ENCODE peak calls at places on chromosomes 4 and X, in ten cellular contexts. S is left lung, K is fibroblast of mammary gland, W is GM13976, X is endothelial cell, Z is astrocyte of the spinal cord, M is bronchial epithelial cell, G is cardiac fibroblast, J is heart left ventricle, O is breast epithelium. A is an unnamed sample.

GRCh38 chr4:103137446-103137827 is 37.8 kb upstream of the BDH2 start:
- DNase-seq in X (no peak), W (no peak), K (peak), S (no peak), O (no peak), J (no peak), G (no peak), M (peak), Z (peak), A (no peak)

GRCh38 chrX:110049096-110049495 is 46.2 kb downstream of the TMEM164 start:
- DNase-seq in G (no peak), S (no peak), Z (no peak), K (no peak), J (no peak), M (no peak), X (no peak), W (no peak), O (no peak), A (no peak)

GRCh38 chrX:131752493-131753198 is 208.8 kb downstream of the OR13H1 start:
- DNase-seq in M (no peak), J (peak), O (no peak), Z (peak), G (no peak), S (no peak), K (peak), W (no peak), X (no peak), A (no peak)

GRCh38 chr4:24266951-24267577 is 317.3 kb downstream of the DHX15 start:
- DNase-seq in O (no peak), M (peak), G (peak), K (peak), X (no peak), W (no peak), J (no peak), Z (peak), S (no peak), A (no peak)

GRCh38 chr4:687048-687974 is 1.6 kb downstream of the SLC49A3 start:
- DNase-seq in S (peak), J (peak), Z (peak), G (peak), O (peak), K (peak), X (no peak), W (no peak), M (peak), A (peak)

GRCh38 chr4:135365065-135365464 is 1163.5 kb upstream of the PABPC4L start:
- DNase-seq in G (peak), Z (peak), O (no peak), K (no peak), S (no peak), X (no peak), J (no peak), M (no peak), W (no peak), A (no peak)

GRCh38 chr4:184310171-184310567 is 92.5 kb upstream of the ENPP6 start:
- DNase-seq in Z (no peak), W (peak), X (no peak), G (no peak), S (no peak), O (no peak), K (no peak), J (no peak), M (no peak), A (no peak)

GRCh38 chrX:42803320-42803719 is 25.4 kb upstream of the PPP1R2C start:
- DNase-seq in W (no peak), G (peak), M (peak), O (no peak), S (no peak), X (no peak), Z (peak), J (no peak), K (peak), A (no peak)

GRCh38 chr4:1843852-1844251 is 12.1 kb downstream of the LETM1 start:
- DNase-seq in M (no peak), K (peak), J (peak), S (no peak), O (no peak), G (peak), X (no peak), Z (no peak), W (no peak), A (no peak)

GRCh38 chr4:153728660-153729059 is 31.2 kb downstream of the RNF175 start:
- DNase-seq in X (no peak), W (no peak), G (no peak), M (no peak), Z (no peak), K (no peak), O (no peak), S (no peak), J (no peak), A (no peak)

GRCh38 chr4:112140536-112140935 is 4.7 kb upstream of the FAM241A start:
- DNase-seq in Z (no peak), S (no peak), K (no peak), W (no peak), X (no peak), O (no peak), J (no peak), G (peak), M (no peak), A (no peak)

GRCh38 chr4:155818639-155819038 is 47.4 kb downstream of the ASIC5 start:
- DNase-seq in M (peak), O (no peak), X (no peak), S (no peak), Z (no peak), J (no peak), G (peak), K (no peak), W (no peak), A (no peak)

GRCh38 chrX:132843387-132843786 is 115.0 kb downstream of the HS6ST2 start:
- DNase-seq in J (no peak), O (no peak), W (no peak), Z (no peak), S (no peak), M (peak), X (no peak), K (no peak), G (no peak), A (no peak)

GRCh38 chr4:88457307-88458090 is 580 bp downstream of the HERC5 start:
- DNase-seq in J (peak), W (no peak), K (no peak), S (peak), Z (peak), M (no peak), G (peak), X (peak), O (no peak), A (peak)

GRCh38 chrX:129716507-129716906 is 22.3 kb upstream of the XPNPEP2 start:
- DNase-seq in K (no peak), M (no peak), W (no peak), J (no peak), X (no peak), O (no peak), Z (no peak), G (no peak), S (no peak), A (no peak)

GRCh38 chrX:150421816-150422215 is 58.7 kb downstream of the MAMLD1 start:
- DNase-seq in M (no peak), X (no peak), W (no peak), G (peak), S (no peak), O (no peak), K (peak), J (peak), Z (peak), A (no peak)

GRCh38 chr4:16025268-16025667 is 58.6 kb downstream of the PROM1 start:
- DNase-seq in Z (no peak), M (no peak), O (no peak), X (no peak), J (no peak), W (no peak), G (no peak), S (no peak), K (no peak), A (no peak)

GRCh38 chrX:139058831-139059495 is 347.4 kb upstream of the FGF13 start:
- DNase-seq in W (no peak), G (no peak), Z (peak), O (no peak), M (peak), K (peak), X (no peak), S (no peak), J (no peak), A (no peak)

GRCh38 chr4:8385611-8386010 is 54.9 kb downstream of the ACOX3 start:
- DNase-seq in S (peak), X (no peak), Z (no peak), O (no peak), W (no peak), K (no peak), J (peak), M (no peak), G (no peak), A (no peak)

GRCh38 chr4:68498413-68499007 is 51.2 kb downstream of the TMPRSS11E start:
- DNase-seq in X (peak), G (peak), S (no peak), M (peak), O (no peak), Z (peak), K (peak), J (peak), W (peak), A (peak)

GRCh38 chrX:155857561-155857960 is 23.6 kb upstream of the VAMP7 start:
- DNase-seq in G (peak), S (no peak), Z (no peak), K (peak), M (peak), W (no peak), X (no peak), O (no peak), J (no peak), A (peak)

GRCh38 chr4:20676773-20677172 is 23.5 kb upstream of the PACRGL start:
- DNase-seq in W (no peak), O (no peak), J (no peak), S (no peak), G (no peak), X (no peak), M (no peak), K (no peak), Z (no peak), A (no peak)

DNA sequence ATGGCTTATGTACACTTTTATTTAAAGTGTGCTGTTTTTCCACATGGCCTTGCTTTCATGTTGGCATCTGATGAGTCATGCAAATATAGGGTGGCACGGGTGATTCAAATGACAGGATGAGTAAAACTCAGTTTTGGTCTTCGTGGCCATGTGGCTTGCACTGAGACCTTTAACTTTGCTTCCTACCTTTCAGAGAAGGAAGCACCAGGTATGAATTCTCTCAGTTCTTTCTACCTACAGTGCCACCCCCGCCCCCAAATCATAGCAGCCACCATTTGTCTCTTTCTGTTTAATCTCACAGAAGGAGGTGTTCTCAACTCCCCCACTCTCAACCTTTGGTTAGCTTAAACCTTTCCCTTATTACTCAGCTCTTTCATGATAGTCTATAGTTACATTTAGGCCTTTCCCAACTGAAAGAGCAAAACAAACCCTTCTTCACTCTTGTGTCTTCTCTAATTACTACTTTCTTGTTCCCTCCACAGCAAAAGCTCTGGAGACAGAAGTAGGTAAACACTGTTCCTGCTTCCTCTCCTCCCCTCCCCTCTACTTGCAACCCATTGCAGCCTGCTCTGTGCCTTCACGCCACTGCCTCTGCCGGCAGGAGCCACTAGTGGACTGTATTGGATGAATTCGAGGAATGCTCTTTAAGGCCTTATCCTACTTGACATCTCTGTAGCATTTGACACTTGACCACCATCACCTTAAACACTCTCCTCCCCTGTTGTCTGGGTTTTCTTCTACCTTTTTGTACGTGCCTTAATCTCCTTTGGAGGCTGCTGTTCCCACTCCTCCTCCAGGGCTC is 123.7 kb downstream of the AFF1 start:
- DNase-seq in X (peak), K (no peak), Z (no peak), W (no peak), O (no peak), M (peak), S (no peak), G (no peak), J (peak), A (peak)
- TF ChIP-seq CTCF in X (no peak), K (no peak), Z (no peak), W (no peak), O (no peak), M (peak), S (no peak), G (peak), J (peak), A (no peak)

DNA sequence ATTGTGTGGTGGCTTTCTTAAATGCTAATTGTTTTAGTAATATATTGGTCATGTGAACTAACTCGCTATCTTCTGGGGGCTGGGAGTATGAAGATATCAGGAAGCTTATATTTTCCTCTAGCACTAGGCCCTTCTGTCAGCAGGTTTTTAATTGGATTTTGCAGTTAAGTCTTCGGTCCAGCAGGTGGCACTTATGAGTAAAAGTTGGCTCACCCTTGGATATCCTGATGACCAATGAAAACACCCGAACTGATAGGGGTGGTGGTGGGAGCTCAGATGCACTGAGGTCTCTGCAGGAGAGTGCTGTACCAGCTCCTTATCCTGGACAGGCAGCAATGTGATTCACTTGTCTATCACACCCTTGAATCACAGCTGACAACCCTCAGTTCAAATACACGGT is 1365.8 kb upstream of the DIAPH2 start:
- DNase-seq in J (no peak), W (no peak), M (peak), G (no peak), O (no peak), S (no peak), K (peak), X (peak), Z (no peak), A (no peak)
- TF ChIP-seq CTCF in J (no peak), W (no peak), M (peak), G (peak), O (no peak), S (no peak), K (peak), X (peak), Z (peak), A (no peak)

GRCh38 chrX:134256684-134257083 is 19.7 kb downstream of the CCDC160 start:
- DNase-seq in G (no peak), W (no peak), M (no peak), J (no peak), Z (no peak), X (no peak), S (no peak), K (no peak), O (no peak), A (no peak)
- TF ChIP-seq CTCF in G (no peak), W (no peak), M (no peak), J (no peak), Z (no peak), X (no peak), S (no peak), K (no peak), O (no peak), A (no peak)

GRCh38 chr4:105859233-105859632 is 36.0 kb upstream of the NPNT start:
- DNase-seq in W (peak), O (no peak), K (peak), Z (peak), J (no peak), M (peak), X (no peak), S (no peak), G (peak), A (no peak)

DNA sequence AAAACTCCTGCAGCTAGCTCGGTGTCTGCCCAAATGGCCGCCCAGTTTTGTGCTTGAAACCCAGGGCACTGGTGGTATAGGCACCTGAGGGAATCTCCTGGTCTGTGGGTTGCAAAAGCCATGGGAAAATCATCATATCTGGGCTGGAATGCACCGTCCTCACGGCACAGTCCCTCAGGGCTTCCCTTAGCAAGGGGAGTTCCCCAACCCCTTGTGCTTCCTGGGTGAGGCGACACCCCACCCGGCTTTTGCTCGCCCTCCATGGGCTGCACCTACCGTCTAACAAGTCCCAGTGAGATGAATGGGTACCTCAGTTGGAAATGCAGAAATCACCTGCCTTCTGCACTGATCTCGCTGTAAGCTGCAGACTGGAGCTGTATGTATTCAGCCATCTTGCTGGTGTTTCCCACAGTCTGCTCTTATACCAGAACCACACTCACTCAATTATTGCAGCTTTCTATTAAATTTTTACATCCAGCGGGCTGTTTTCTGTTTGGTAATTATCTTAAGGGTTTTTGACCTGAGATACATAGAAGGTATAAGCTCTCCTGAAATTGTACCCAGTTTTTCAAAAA is 36.7 kb upstream of the NPNT start:
- DNase-seq in M (no peak), O (no peak), W (no peak), G (no peak), K (no peak), S (no peak), X (no peak), Z (no peak), J (no peak), A (no peak)
- TF ChIP-seq CTCF in M (no peak), O (no peak), W (no peak), G (no peak), K (no peak), S (no peak), X (no peak), Z (no peak), J (no peak), A (no peak)

DNA sequence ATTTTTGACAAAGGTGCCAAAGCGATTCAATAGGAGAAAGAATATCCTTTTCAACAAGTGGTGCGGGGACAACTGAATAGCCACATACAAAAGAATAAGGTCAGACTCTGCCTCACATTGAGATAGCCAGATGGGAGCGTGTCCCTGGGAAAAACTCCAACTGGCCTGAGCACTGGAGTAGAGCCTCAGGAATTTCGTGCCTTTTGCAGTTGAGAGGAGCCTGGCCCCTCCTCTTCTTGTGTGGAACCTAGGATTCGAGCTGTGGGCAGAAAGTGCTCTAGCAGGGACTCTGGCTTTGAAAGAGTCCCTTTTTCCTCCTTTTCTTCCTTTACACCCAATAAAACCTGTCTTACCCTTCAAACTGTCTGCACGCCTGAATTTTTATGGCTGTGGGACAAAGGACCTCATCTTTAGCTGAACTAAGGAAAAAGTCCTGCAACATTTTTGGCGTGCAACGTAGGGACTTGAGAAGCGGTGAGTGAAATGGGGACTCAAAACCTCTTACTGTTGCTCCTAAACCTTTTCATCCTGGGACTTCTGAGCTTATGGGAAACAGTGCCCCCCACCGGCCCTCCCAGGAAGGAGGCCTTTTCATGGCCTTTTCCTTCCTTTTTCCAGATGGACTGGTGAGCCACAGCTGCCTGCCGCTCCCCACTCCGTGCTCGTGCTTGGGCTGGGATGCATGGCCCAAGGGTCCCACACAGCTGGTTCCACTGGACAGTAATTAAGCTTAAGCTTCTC is 68.6 kb downstream of the BMP15 start:
- DNase-seq in M (no peak), G (no peak), K (no peak), Z (no peak), S (no peak), J (peak), W (no peak), O (no peak), X (no peak), A (no peak)
- TF ChIP-seq CTCF in M (no peak), G (peak), K (peak), Z (no peak), S (no peak), J (no peak), W (no peak), O (no peak), X (no peak), A (no peak)

GRCh38 chrX:8783100-8784098 is 17.8 kb downstream of the FAM9A start:
- DNase-seq in X (peak), S (peak), G (peak), K (peak), J (no peak), O (no peak), W (peak), Z (no peak), M (no peak), A (peak)
- TF ChIP-seq CTCF in X (no peak), S (no peak), G (peak), K (peak), J (peak), O (no peak), W (peak), Z (peak), M (peak), A (peak)

GRCh38 chrX:19544693-19545305 is 29.5 kb upstream of the MAP3K15 start:
- DNase-seq in X (peak), Z (peak), O (no peak), G (peak), J (peak), K (peak), W (peak), S (no peak), M (peak), A (peak)
- TF ChIP-seq CTCF in X (peak), Z (peak), O (peak), G (peak), J (peak), K (peak), W (peak), S (peak), M (peak), A (peak)